ENCODE peak calls at places on chromosomes 1 and 21, in ten cellular contexts. B is left lung; A is GM23248; F is CD4-positive, alpha-beta T cell; Y is brain microvascular endothelial cell; N is esophagus squamous epithelium; Z is neuronal stem cell; I is tibial nerve; W is AG04450; K is substantia nigra. G is an unnamed sample.

GRCh38 chr1:179930867-179931266 is 23.7 kb upstream of the CEP350 start:
- DNase-seq in B (no peak), A (no peak), F (no peak), Y (peak), N (no peak), Z (no peak), I (no peak), W (no peak), K (no peak), G (peak)

GRCh38 chr1:232963366-232963765 is 13.0 kb downstream of the NTPCR start:
- DNase-seq in B (no peak), A (no peak), F (no peak), Y (no peak), N (no peak), Z (no peak), I (peak), W (no peak), K (no peak), G (no peak)

GRCh38 chr1:228360533-228361313 is 45.9 kb downstream of the TRIM11 start:
- DNase-seq in B (peak), A (no peak), F (no peak), Y (no peak), N (no peak), Z (no peak), I (no peak), W (no peak), K (no peak), G (no peak)

GRCh38 chr1:22861764-22862440 is 110.8 kb downstream of the LACTBL1 start:
- DNase-seq in B (no peak), A (peak), F (no peak), Y (peak), N (no peak), Z (peak), I (peak), W (peak), K (no peak), G (peak)

GRCh38 chr1:98660941-98661543 is 479 bp upstream of the SNX7 start:
- DNase-seq in B (no peak), A (peak), F (no peak), Y (no peak), N (no peak), Z (no peak), I (no peak), W (no peak), K (no peak), G (no peak)

GRCh38 chr1:41416552-41417334 is 55.5 kb downstream of the FOXO6 start:
- DNase-seq in B (peak), A (peak), F (peak), Y (peak), N (no peak), Z (peak), I (peak), W (peak), K (peak), G (no peak)

GRCh38 chr1:184118051-184118450 is 66.5 kb downstream of the TSEN15 start:
- DNase-seq in B (no peak), A (peak), F (no peak), Y (peak), N (no peak), Z (no peak), I (no peak), W (peak), K (no peak), G (peak)

GRCh38 chr1:218996362-218996761 is 177.3 kb upstream of the LYPLAL1 start:
- DNase-seq in B (no peak), A (peak), F (no peak), Y (no peak), N (no peak), Z (no peak), I (no peak), W (no peak), K (no peak), G (no peak)

GRCh38 chr1:227016990-227017389 is 76.9 kb downstream of the COQ8A start:
- DNase-seq in B (no peak), A (no peak), F (no peak), Y (no peak), N (no peak), Z (no peak), I (no peak), W (no peak), K (no peak), G (no peak)

GRCh38 chr1:226738995-226739695 is at the start of gene ITPKB:
- DNase-seq in B (peak), A (peak), F (peak), Y (peak), N (no peak), Z (no peak), I (peak), W (peak), K (peak), G (no peak)

GRCh38 chr21:38721983-38722382 is 83.7 kb upstream of the ETS2 start:
- DNase-seq in B (no peak), A (peak), F (no peak), Y (peak), N (no peak), Z (no peak), I (no peak), W (no peak), K (no peak), G (no peak)

GRCh38 chr1:244353572-244354091 is 98.1 kb downstream of the ADSS2 start:
- DNase-seq in B (no peak), A (peak), F (no peak), Y (peak), N (peak), Z (no peak), I (peak), W (peak), K (no peak), G (peak)

GRCh38 chr1:240091614-240092300 is at the start of gene FMN2:
- DNase-seq in B (no peak), A (peak), F (no peak), Y (peak), N (no peak), Z (peak), I (no peak), W (no peak), K (peak), G (no peak)

GRCh38 chr1:46697053-46697452 is 21.9 kb downstream of the EFCAB14 start:
- DNase-seq in B (no peak), A (peak), F (no peak), Y (no peak), N (no peak), Z (no peak), I (no peak), W (no peak), K (no peak), G (no peak)

GRCh38 chr1:55309786-55310516 is 94.8 kb upstream of the USP24 start:
- DNase-seq in B (peak), A (no peak), F (no peak), Y (no peak), N (no peak), Z (no peak), I (no peak), W (no peak), K (no peak), G (no peak)

GRCh38 chr1:55311979-55312378 is 96.8 kb upstream of the USP24 start:
- DNase-seq in B (no peak), A (no peak), F (no peak), Y (no peak), N (no peak), Z (no peak), I (no peak), W (no peak), K (no peak), G (no peak)

GRCh38 chr1:55310517-55310927 is 95.4 kb upstream of the USP24 start:
- DNase-seq in B (no peak), A (peak), F (no peak), Y (peak), N (no peak), Z (no peak), I (no peak), W (peak), K (no peak), G (peak)

GRCh38 chr1:55311057-55311631 is 96.0 kb upstream of the USP24 start:
- DNase-seq in B (no peak), A (peak), F (no peak), Y (no peak), N (no peak), Z (no peak), I (no peak), W (no peak), K (no peak), G (no peak)

DNA sequence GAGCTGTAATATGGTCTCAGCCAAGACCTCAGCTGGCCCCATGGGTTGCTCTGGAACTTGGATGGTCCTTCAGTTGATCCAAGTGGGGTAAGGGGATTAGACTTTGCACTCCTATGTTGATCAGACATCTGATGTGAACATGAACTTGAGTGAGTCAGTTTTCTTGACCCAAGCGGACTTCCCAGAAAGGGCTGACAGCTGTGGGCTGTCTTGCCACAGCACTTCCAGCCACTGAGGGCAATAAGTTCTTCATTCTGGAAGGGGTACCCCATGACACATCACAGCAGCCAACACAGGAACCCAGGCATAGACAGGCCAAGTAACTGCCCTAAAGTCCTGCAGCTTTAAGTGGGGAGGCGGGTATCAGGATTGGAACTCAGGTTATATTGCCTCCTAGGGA is 93.9 kb upstream of the USP24 start:
- DNase-seq in B (no peak), A (no peak), F (no peak), Y (peak), N (no peak), Z (no peak), I (no peak), W (peak), K (no peak), G (no peak)
- H3K27ac ChIP-seq in B (no peak), A (no peak), F (no peak), Y (no peak), N (no peak), Z (no peak), I (no peak), W (no peak), K (no peak), G (no peak)

GRCh38 chr1:31036749-31037500 is 28.6 kb downstream of the PUM1 start:
- DNase-seq in B (no peak), A (peak), F (no peak), Y (peak), N (no peak), Z (no peak), I (no peak), W (no peak), K (no peak), G (peak)

GRCh38 chr1:31042656-31043055 is 22.9 kb downstream of the PUM1 start:
- DNase-seq in B (peak), A (no peak), F (no peak), Y (no peak), N (no peak), Z (no peak), I (no peak), W (no peak), K (no peak), G (no peak)

GRCh38 chr1:31041529-31041928 is 24.0 kb downstream of the PUM1 start:
- DNase-seq in B (no peak), A (no peak), F (no peak), Y (no peak), N (no peak), Z (no peak), I (no peak), W (no peak), K (no peak), G (no peak)

GRCh38 chr1:31038360-31038759 is 27.2 kb downstream of the PUM1 start:
- DNase-seq in B (no peak), A (peak), F (no peak), Y (peak), N (no peak), Z (no peak), I (no peak), W (no peak), K (no peak), G (peak)

GRCh38 chr1:31040038-31040437 is 25.5 kb downstream of the PUM1 start:
- DNase-seq in B (no peak), A (no peak), F (no peak), Y (no peak), N (no peak), Z (no peak), I (no peak), W (no peak), K (no peak), G (no peak)
- H3K27ac ChIP-seq in B (no peak), A (no peak), F (no peak), Y (no peak), N (no peak), Z (no peak), I (no peak), W (no peak), K (no peak), G (peak)

DNA sequence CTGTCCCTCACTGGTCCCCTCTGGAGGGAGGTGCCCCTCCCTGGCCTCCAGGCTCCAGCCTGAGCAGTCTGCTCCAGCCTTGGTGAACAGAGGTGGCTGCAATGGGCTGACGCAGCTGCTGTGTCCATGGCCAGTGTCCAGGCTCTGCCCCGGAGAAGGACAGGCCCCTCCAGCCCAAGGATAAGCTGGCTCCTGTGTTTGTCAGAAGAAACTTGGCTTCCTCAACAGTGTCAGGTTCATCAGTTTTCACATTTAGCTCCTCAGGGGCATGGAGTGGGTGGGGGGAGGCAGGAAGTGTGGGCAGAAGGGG is 402.8 kb downstream of the MATN1 start:
- DNase-seq in B (no peak), A (no peak), F (no peak), Y (no peak), N (no peak), Z (no peak), I (no peak), W (no peak), K (no peak), G (no peak)
- H3K27ac ChIP-seq in B (no peak), A (no peak), F (no peak), Y (no peak), N (no peak), Z (no peak), I (no peak), W (no peak), K (no peak), G (no peak)

GRCh38 chr1:167601442-167602380 is 28.3 kb upstream of the RCSD1 start:
- DNase-seq in B (peak), A (no peak), F (no peak), Y (no peak), N (no peak), Z (no peak), I (peak), W (no peak), K (no peak), G (no peak)
- H3K27ac ChIP-seq in B (peak), A (no peak), F (no peak), Y (no peak), N (peak), Z (no peak), I (no peak), W (no peak), K (peak), G (no peak)

DNA sequence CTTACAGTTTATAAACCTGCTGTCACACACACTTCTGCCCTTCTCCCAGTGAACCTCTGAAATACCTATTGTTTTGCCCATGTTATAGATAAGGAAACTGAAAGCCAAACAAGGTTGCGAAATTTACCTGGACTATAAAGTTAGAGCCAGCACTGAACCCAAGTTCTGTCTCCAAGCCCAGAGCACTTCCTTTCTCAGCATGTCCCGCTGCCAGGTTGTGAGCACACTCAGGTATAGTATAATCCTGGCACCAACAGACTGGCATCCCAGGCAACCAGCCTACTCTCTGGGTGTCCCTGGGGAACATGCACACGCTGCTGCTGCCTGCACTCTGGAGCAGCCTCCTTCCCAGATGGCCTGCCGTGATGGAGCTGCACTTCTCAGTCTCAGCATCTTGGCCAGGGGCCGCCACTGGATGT is 45.1 kb downstream of the PGBD5 start:
- DNase-seq in B (no peak), A (no peak), F (no peak), Y (no peak), N (no peak), Z (no peak), I (no peak), W (no peak), K (no peak), G (no peak)
- H3K27ac ChIP-seq in B (peak), A (no peak), F (no peak), Y (no peak), N (no peak), Z (no peak), I (no peak), W (no peak), K (peak), G (no peak)

GRCh38 chr1:37537378-37537777 is 16.7 kb downstream of the SNIP1 start:
- DNase-seq in B (no peak), A (peak), F (no peak), Y (peak), N (no peak), Z (no peak), I (no peak), W (peak), K (no peak), G (peak)

GRCh38 chr1:37533317-37534093 is 18.9 kb upstream of the MEAF6 start:
- DNase-seq in B (no peak), A (no peak), F (no peak), Y (no peak), N (no peak), Z (no peak), I (no peak), W (no peak), K (no peak), G (no peak)
- H3K27ac ChIP-seq in B (peak), A (peak), F (no peak), Y (no peak), N (peak), Z (no peak), I (no peak), W (peak), K (no peak), G (peak)

GRCh38 chr1:191256917-191257316 is 779.3 kb upstream of the BRINP3 start:
- DNase-seq in B (no peak), A (no peak), F (no peak), Y (no peak), N (no peak), Z (no peak), I (no peak), W (no peak), K (no peak), G (no peak)
- H3K27ac ChIP-seq in B (no peak), A (no peak), F (no peak), Y (no peak), N (no peak), Z (no peak), I (no peak), W (no peak), K (no peak), G (no peak)

GRCh38 chr1:99970713-99971255 is 988 bp downstream of the SLC35A3 start:
- DNase-seq in B (no peak), A (peak), F (no peak), Y (no peak), N (no peak), Z (no peak), I (no peak), W (no peak), K (no peak), G (no peak)
- H3K27ac ChIP-seq in B (peak), A (peak), F (peak), Y (peak), N (peak), Z (no peak), I (no peak), W (no peak), K (no peak), G (peak)